ENCODE peak calls at places on chromosomes 16 and 17, in seven cellular contexts. N is left ventricle myocardium inferior, L is IMR-90, D is fibroblast of the aortic adventitia, Z is A549, B is WTC11, U is H9. A is an unnamed sample.

GRCh38 chr17:8785547-8786412 is 13.4 kb downstream of the MFSD6L start:
- DNase-seq in N (peak; percentile 71), L (peak; percentile 56), D (peak; percentile 81), Z (peak; percentile 69), B (peak; percentile 97), U (peak; percentile 94), A (peak; percentile 72)

GRCh38 chr17:20914658-20915057 is 128.2 kb downstream of the USP22 start:
- DNase-seq in N (no peak), L (no peak), D (peak; percentile 25), Z (no peak), B (no peak), U (no peak), A (no peak)

GRCh38 chr16:29765167-29766032 is 12.7 kb upstream of the ZG16 start:
- DNase-seq in N (no peak), L (no peak), D (no peak), Z (no peak), B (no peak), U (no peak), A (no peak)

GRCh38 chr16:55418586-55418985 is 60.4 kb upstream of the MMP2 start:
- DNase-seq in N (no peak), L (peak; percentile 10), D (peak; percentile 6), Z (no peak), B (peak; percentile 18), U (peak; percentile 35), A (no peak)

GRCh38 chr16:29321000-29321393 is 85.5 kb downstream of the NPIPB11 start:
- DNase-seq in N (no peak), L (no peak), D (no peak), Z (no peak), B (no peak), U (no peak), A (no peak)

GRCh38 chr16:14289692-14290340 is 218.7 kb downstream of the MRTFB start:
- DNase-seq in N (no peak), L (peak; percentile 24), D (no peak), Z (peak; percentile 60), B (peak; percentile 62), U (peak; percentile 76), A (no peak)

GRCh38 chr16:67228905-67229304 is 2.0 kb downstream of the TMEM208 start:
- DNase-seq in N (no peak), L (no peak), D (no peak), Z (no peak), B (no peak), U (no peak), A (no peak)

GRCh38 chr17:14320098-14320497 is 19.2 kb downstream of the HS3ST3B1 start:
- DNase-seq in N (no peak), L (no peak), D (no peak), Z (no peak), B (no peak), U (no peak), A (no peak)

GRCh38 chr16:46929378-46930332 is 43.8 kb downstream of the DNAJA2 start:
- DNase-seq in N (peak; percentile 56), L (peak; percentile 45), D (peak; percentile 57), Z (peak; percentile 81), B (peak; percentile 84), U (peak; percentile 81), A (peak; percentile 89)

GRCh38 chr16:24977673-24978065 is 37.5 kb downstream of the ARHGAP17 start:
- DNase-seq in N (no peak), L (peak; percentile 83), D (peak; percentile 90), Z (no peak), B (no peak), U (no peak), A (no peak)

GRCh38 chr17:67759355-67760171 is 41.8 kb downstream of the NOL11 start:
- DNase-seq in N (peak; percentile 48), L (peak; percentile 50), D (peak; percentile 83), Z (no peak), B (no peak), U (no peak), A (no peak)

GRCh38 chr16:88510091-88510719 is 57.1 kb downstream of the ZFPM1 start:
- DNase-seq in N (no peak), L (no peak), D (no peak), Z (no peak), B (no peak), U (no peak), A (no peak)

GRCh38 chr17:82769041-82769440 is 17.2 kb downstream of the TBCD start:
- DNase-seq in N (no peak), L (no peak), D (no peak), Z (no peak), B (no peak), U (no peak), A (no peak)

GRCh38 chr17:29077320-29077719 is 34.4 kb downstream of the PIPOX start:
- DNase-seq in N (no peak), L (no peak), D (no peak), Z (no peak), B (no peak), U (no peak), A (no peak)

GRCh38 chr17:45790296-45790922 is 6.3 kb downstream of the CRHR1 start:
- DNase-seq in N (no peak), L (no peak), D (peak; percentile 1), Z (no peak), B (no peak), U (no peak), A (no peak)

GRCh38 chr17:33038740-33039139 is 47.1 kb downstream of the SPACA3 start:
- DNase-seq in N (no peak), L (peak; percentile 15), D (peak; percentile 49), Z (peak; percentile 57), B (peak; percentile 85), U (peak; percentile 90), A (no peak)

GRCh38 chr16:21523411-21524067 is 75.8 kb upstream of the METTL9 start:
- DNase-seq in N (no peak), L (no peak), D (no peak), Z (no peak), B (no peak), U (no peak), A (no peak)

GRCh38 chr17:17663160-17664072 is 17.8 kb upstream of the RAI1 start:
- DNase-seq in N (peak; percentile 29), L (peak; percentile 97), D (peak; percentile 93), Z (peak; percentile 80), B (peak; percentile 77), U (peak; percentile 95), A (peak; percentile 91)

GRCh38 chr16:726438-727290 is at the start of the genes CCDC78 and HAGHL:
- DNase-seq in N (peak; percentile 67), L (peak; percentile 34), D (no peak), Z (no peak), B (peak; percentile 89), U (peak; percentile 85), A (peak; percentile 81)

GRCh38 chr17:67109111-67109510 is 64.8 kb downstream of the CACNG1 start:
- DNase-seq in N (no peak), L (no peak), D (no peak), Z (no peak), B (no peak), U (no peak), A (no peak)

GRCh38 chr17:59607817-59608403 is 11.8 kb upstream of the CLTC start:
- DNase-seq in N (no peak), L (no peak), D (no peak), Z (no peak), B (peak; percentile 73), U (peak; percentile 59), A (no peak)

DNA sequence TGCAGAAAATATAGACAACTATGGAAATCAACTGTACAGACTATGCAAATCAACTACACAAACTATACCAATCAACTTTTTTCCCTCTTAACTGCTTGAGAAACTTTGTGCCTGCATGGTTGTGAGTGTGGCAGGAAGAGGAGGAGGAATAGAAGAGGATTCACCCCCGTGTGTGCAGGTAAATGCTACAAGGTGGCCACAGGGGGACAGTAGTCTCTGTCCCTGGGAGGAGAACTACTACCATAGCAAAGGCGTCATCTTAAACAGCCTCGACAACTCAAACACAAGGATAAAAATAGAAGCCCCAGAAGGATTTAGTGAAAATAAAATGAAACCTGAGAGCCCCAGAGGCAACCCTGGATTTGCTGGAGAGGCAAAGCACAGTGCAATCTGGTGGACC is 199.6 kb upstream of the DYNLRB2 start:
- DNase-seq in N (no peak), L (no peak), D (no peak), Z (no peak), B (no peak), U (peak; percentile 43), A (no peak)
- TF ChIP-seq CTCF in N (no peak), L (no peak), D (no peak), Z (no peak), B (no peak), U (peak; percentile 58), A (no peak)

GRCh38 chr16:23398987-23399805 is 53.8 kb downstream of the COG7 start:
- DNase-seq in N (peak; percentile 34), L (no peak), D (peak; percentile 4), Z (no peak), B (peak; percentile 82), U (peak; percentile 88), A (no peak)
- TF ChIP-seq CTCF in N (peak; percentile 39), L (no peak), D (no peak), Z (no peak), B (no peak), U (peak; percentile 57), A (no peak)

DNA sequence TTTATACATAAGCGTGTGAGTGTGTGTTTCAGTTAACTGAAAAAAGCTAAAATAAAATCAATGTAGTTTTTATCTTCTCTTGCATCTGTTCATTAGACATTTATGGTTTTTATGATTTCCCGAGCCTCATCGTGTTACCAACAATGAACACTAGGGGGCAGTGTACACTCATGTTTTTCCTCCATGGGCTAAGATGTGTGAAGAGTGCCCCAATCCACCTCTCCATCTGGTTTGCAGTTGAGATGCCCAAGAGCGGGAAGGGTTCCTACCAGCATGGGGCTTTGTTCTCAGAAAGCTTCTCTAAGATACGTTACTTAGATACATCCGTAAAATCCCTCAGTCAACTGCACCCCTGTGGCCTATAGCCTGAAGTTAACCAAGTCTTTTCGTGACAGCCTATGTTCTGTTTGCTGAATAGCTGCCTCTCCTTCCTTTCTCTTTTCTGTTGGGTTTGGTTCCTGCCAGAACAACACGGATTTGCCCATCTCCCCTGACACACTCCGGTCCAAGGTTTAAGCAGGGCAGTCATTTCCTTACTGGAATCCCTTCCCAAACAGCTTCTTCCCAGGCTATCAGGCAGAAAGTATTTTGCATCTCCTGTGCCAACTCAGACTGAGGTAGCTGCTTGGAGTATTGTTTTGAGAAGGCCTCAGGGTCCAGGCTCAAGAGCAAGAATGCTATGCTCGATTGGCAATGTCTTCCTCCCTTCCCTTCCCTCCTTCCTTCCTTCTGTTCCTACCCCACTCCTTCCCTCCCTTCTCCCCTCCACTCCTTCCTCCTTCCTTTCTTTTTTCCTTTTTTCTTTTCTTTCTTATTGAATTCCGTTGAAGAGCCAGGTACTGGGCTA is 12.9 kb upstream of the ELAC2 start:
- DNase-seq in N (no peak), L (peak; percentile 50), D (peak; percentile 89), Z (peak; percentile 49), B (no peak), U (peak; percentile 64), A (peak; percentile 42)
- TF ChIP-seq CTCF in N (peak; percentile 80), L (peak; percentile 73), D (peak; percentile 68), Z (peak; percentile 80), B (peak; percentile 54), U (peak; percentile 88), A (peak; percentile 75)

GRCh38 chr17:78314683-78315354 is 45.1 kb downstream of the SOCS3 start:
- DNase-seq in N (no peak), L (no peak), D (no peak), Z (peak; percentile 82), B (no peak), U (no peak), A (no peak)
- TF ChIP-seq CTCF in N (no peak), L (no peak), D (peak; percentile 16), Z (no peak), B (no peak), U (peak; percentile 35), A (no peak)

A was measured in GM10248.